ENCODE peak calls at places on chromosomes 3 and 15, in four cellular contexts. X, S, M and E are unnamed samples.

GRCh38 chr3:31289592-31289991 is 243.1 kb upstream of the STT3B start:
- DNase-seq in X (no peak), S (no peak), M (no peak), E (no peak)

GRCh38 chr3:195005251-195005620 is 265.7 kb downstream of the XXYLT1 start:
- DNase-seq in X (no peak), S (no peak), M (no peak), E (peak; percentile 78)

GRCh38 chr3:112327371-112327951 is 5.5 kb upstream of the CD200 start:
- DNase-seq in X (peak; percentile 51), S (peak; percentile 65), M (peak; percentile 69), E (peak; percentile 36)

GRCh38 chr3:188974856-188975611 is 196.7 kb upstream of the TPRG1 start:
- DNase-seq in X (peak; percentile 33), S (no peak), M (peak; percentile 66), E (no peak)

GRCh38 chr15:68400066-68400456 is 31.9 kb downstream of the ITGA11 start:
- DNase-seq in X (no peak), S (peak; percentile 56), M (peak; percentile 39), E (no peak)

GRCh38 chr3:138914870-138915502 is 32.0 kb downstream of the FOXL2 start:
- DNase-seq in X (no peak), S (peak; percentile 75), M (peak; percentile 85), E (peak; percentile 66)

GRCh38 chr15:91555307-91555706 is 298.2 kb upstream of the SLCO3A1 start:
- DNase-seq in X (no peak), S (no peak), M (no peak), E (peak; percentile 5)

GRCh38 chr3:72274511-72275295 is 489.8 kb upstream of the PROK2 start:
- DNase-seq in X (peak; percentile 73), S (no peak), M (no peak), E (no peak)

GRCh38 chr3:69343875-69344274 is 42.0 kb downstream of the FRMD4B start:
- DNase-seq in X (no peak), S (no peak), M (no peak), E (no peak)

GRCh38 chr15:75360391-75360790 is 8.0 kb downstream of the MAN2C1 start:
- DNase-seq in X (no peak), S (no peak), M (no peak), E (no peak)

GRCh38 chr3:56998081-56998529 is 62.4 kb upstream of the SPATA12 start:
- DNase-seq in X (no peak), S (no peak), M (no peak), E (no peak)

GRCh38 chr15:32656091-32656860 is 14.8 kb downstream of the SCG5 start:
- DNase-seq in X (no peak), S (peak; percentile 50), M (peak; percentile 44), E (no peak)

GRCh38 chr3:127794402-127794801 is 27.9 kb downstream of the MGLL start:
- DNase-seq in X (no peak), S (no peak), M (no peak), E (no peak)

GRCh38 chr3:101852983-101853382 is 3.7 kb downstream of the NFKBIZ start:
- DNase-seq in X (no peak), S (no peak), M (no peak), E (no peak)

GRCh38 chr15:60128000-60128376 is 123.9 kb downstream of the FOXB1 start:
- DNase-seq in X (peak; percentile 14), S (no peak), M (peak; percentile 10), E (no peak)

GRCh38 chr15:96031426-96031825 is 299.1 kb upstream of the NR2F2 start:
- DNase-seq in X (no peak), S (no peak), M (no peak), E (no peak)

GRCh38 chr3:168088106-168088722 is 7.5 kb downstream of the GOLIM4 start:
- DNase-seq in X (no peak), S (no peak), M (no peak), E (peak; percentile 17)

GRCh38 chr3:158935846-158936245 is 134.0 kb downstream of the MFSD1 start:
- DNase-seq in X (no peak), S (peak; percentile 35), M (peak; percentile 37), E (no peak)

GRCh38 chr15:64460206-64460736 is at the start of gene ZNF609:
- DNase-seq in X (peak; percentile 94), S (peak; percentile 78), M (peak; percentile 92), E (peak; percentile 94)

GRCh38 chr3:184320099-184320445 is 5.7 kb downstream of the EIF4G1 start:
- DNase-seq in X (peak; percentile 97), S (peak; percentile 89), M (peak; percentile 98), E (peak; percentile 63)

GRCh38 chr3:85912981-85913380 is 954.2 kb downstream of the CADM2 start:
- DNase-seq in X (no peak), S (peak; percentile 82), M (peak; percentile 89), E (no peak)

GRCh38 chr3:47406762-47407149 is 25.9 kb downstream of the PTPN23 start:
- DNase-seq in X (no peak), S (no peak), M (no peak), E (peak; percentile 83)

GRCh38 chr15:26235148-26235769 is 372.1 kb upstream of the ATP10A start:
- DNase-seq in X (no peak), S (no peak), M (no peak), E (peak; percentile 75)

GRCh38 chr15:66653852-66654251 is 48.2 kb upstream of the SMAD6 start:
- DNase-seq in X (no peak), S (no peak), M (no peak), E (no peak)

GRCh38 chr15:42084465-42085235 is 9.7 kb downstream of the PLA2G4D start:
- DNase-seq in X (peak; percentile 32), S (peak; percentile 99), M (peak; percentile 95), E (peak; percentile 92)

GRCh38 chr3:20056727-20057611 is 16.7 kb downstream of the KAT2B start:
- DNase-seq in X (peak; percentile 44), S (peak; percentile 99), M (peak; percentile 98), E (no peak)

GRCh38 chr3:39234041-39234440 is 41.6 kb upstream of the XIRP1 start:
- DNase-seq in X (no peak), S (no peak), M (no peak), E (no peak)

GRCh38 chr15:71114887-71115566 is at the start of gene THSD4:
- DNase-seq in X (peak; percentile 71), S (no peak), M (peak; percentile 89), E (peak; percentile 98)

GRCh38 chr3:59117378-59117777 is 67.6 kb upstream of the CFAP20DC start:
- DNase-seq in X (no peak), S (no peak), M (no peak), E (no peak)

GRCh38 chr15:90126457-90127435 is 24.5 kb upstream of the IDH2 start:
- DNase-seq in X (no peak), S (no peak), M (no peak), E (peak; percentile 67)

GRCh38 chr15:44010114-44010513 is 183.3 kb downstream of the WDR76 start:
- DNase-seq in X (no peak), S (peak; percentile 33), M (no peak), E (no peak)

DNA sequence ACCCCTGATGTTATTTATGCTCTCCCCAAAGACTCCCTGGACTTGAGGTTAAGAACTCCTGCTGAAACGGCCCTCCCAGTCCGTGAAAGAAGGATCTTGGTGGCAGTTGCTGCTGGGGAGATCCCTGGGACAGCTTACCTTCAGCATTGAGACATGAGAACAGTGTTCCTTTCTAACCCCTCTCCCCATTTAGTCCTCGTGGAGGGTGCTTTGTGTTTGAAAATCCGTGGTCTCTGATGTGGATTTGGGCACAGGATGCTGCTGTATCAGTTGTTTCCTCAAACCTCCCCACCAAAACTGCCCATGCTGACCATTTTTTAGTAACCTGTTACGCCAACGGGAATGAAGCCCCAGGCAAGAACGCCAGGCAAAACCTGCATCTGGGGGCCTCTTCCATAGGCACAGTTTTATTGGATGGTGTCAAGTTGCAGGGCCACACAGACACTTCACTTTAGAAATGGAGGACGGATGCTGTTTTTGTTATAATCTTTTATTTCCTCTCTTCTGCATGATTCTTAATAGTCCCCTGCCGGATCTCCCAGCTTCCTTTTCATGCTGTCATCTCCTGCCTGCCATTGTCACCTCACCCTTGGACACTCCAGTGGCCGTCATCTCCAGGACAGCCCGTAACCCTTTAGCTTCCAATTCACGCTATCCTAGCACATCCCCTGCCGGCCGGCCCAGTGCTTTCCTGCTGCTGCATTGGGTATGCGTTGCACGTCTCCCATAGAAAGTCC is 31.7 kb upstream of the CEMIP start:
- DNase-seq in X (no peak), S (no peak), M (no peak), E (no peak)
- H3K4me3 ChIP-seq in X (no peak overlapping the region), S (no peak overlapping the region), M (no peak overlapping the region), E (no peak overlapping the region)

DNA sequence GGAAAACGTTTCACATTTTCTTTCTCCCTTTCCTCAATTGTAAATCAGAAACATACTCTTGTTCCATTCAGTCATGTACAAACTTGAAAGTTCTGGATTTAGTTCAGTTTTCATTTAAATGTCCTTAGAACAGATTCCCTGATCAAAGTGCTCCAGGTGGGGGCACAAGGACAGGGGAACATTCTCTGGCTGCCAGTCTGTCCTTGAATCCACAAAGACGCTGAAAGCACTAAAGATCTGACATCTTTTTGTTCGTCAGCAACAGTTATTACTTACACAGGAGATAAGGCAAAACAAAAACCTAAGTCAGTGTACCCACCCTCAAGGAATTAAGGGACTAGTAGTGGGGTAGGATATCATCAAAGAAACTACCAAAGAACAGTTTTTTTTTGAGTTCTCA is 139.2 kb downstream of the GHSR start:
- DNase-seq in X (no peak), S (no peak), M (no peak), E (no peak)
- H3K36me3 ChIP-seq in X (no peaks in the 10 kb centered on the region), S (peaks cover 14% of the 10 kb centered on the region), M (peaks cover 32% of the 10 kb centered on the region), E (peaks cover 9% of the 10 kb centered on the region)

GRCh38 chr15:82650046-82650670 is 3.0 kb upstream of the CPEB1 start:
- DNase-seq in X (no peak), S (no peak), M (no peak), E (no peak)

GRCh38 chr15:82648257-82649103 is 1.3 kb upstream of the CPEB1 start:
- DNase-seq in X (peak; percentile 18), S (no peak), M (no peak), E (peak; percentile 87)

GRCh38 chr15:82649226-82649999 is 2.2 kb upstream of the CPEB1 start:
- DNase-seq in X (no peak), S (no peak), M (no peak), E (no peak)

GRCh38 chr15:82653483-82653882 is 6.3 kb upstream of the CPEB1 start:
- DNase-seq in X (no peak), S (no peak), M (no peak), E (no peak)

GRCh38 chr15:82651708-82652107 is 4.5 kb upstream of the CPEB1 start:
- DNase-seq in X (no peak), S (no peak), M (no peak), E (no peak)
- H3K4me3 ChIP-seq in X (no peak overlapping the region), S (no peak overlapping the region), M (no peak overlapping the region), E (no peak overlapping the region)

GRCh38 chr3:44845528-44846520 is 15.9 kb upstream of the TMEM42 start:
- DNase-seq in X (peak; percentile 25), S (peak; percentile 80), M (peak; percentile 47), E (no peak)

GRCh38 chr3:44848634-44849033 is 13.1 kb upstream of the TMEM42 start:
- DNase-seq in X (no peak), S (no peak), M (no peak), E (no peak)
- H3K36me3 ChIP-seq in X (no peaks in the 10 kb centered on the region), S (no peaks in the 10 kb centered on the region), M (peaks cover 65% of the 10 kb centered on the region), E (peaks cover 11% of the 10 kb centered on the region)

GRCh38 chr3:99872633-99873254 is 55.1 kb downstream of the CMSS1 start:
- DNase-seq in X (no peak), S (no peak), M (no peak), E (no peak)
- H3K4me3 ChIP-seq in X (peak overlapping the region; percentile 84), S (no peak overlapping the region), M (no peak overlapping the region), E (no peak overlapping the region)